ENCODE peak calls at places on chromosomes 2 and 18, in four cellular contexts. W, Z, O and M are unnamed samples.

GRCh38 chr2:144477943-144478283 is 42.0 kb downstream of the ZEB2 start:
- DNase-seq in W (no peak), Z (no peak), O (no peak), M (no peak)

GRCh38 chr2:1588994-1589611 is 155.2 kb downstream of the PXDN start:
- DNase-seq in W (no peak), Z (no peak), O (no peak), M (no peak)

GRCh38 chr2:203934711-203935438 is 1.7 kb upstream of the ICOS start:
- DNase-seq in W (no peak), Z (no peak), O (no peak), M (no peak)

GRCh38 chr2:151238527-151239487 is 22.9 kb downstream of the RBM43 start:
- DNase-seq in W (peak; percentile 5), Z (peak; percentile 51), O (peak; percentile 74), M (peak; percentile 78)

GRCh38 chr2:69518836-69519235 is 81.6 kb upstream of the NFU1 start:
- DNase-seq in W (no peak), Z (peak; percentile 93), O (no peak), M (no peak)

GRCh38 chr2:196234672-196235071 is 63.3 kb upstream of the STK17B start:
- DNase-seq in W (no peak), Z (peak; percentile 63), O (peak; percentile 53), M (peak; percentile 15)

GRCh38 chr2:67311536-67311935 is 85.6 kb upstream of the ETAA1 start:
- DNase-seq in W (no peak), Z (peak; percentile 74), O (no peak), M (peak; percentile 76)

GRCh38 chr2:49288902-49289680 is 134.8 kb upstream of the FSHR start:
- DNase-seq in W (no peak), Z (no peak), O (no peak), M (no peak)

GRCh38 chr2:128272586-128273468 is 45.8 kb downstream of the HS6ST1 start:
- DNase-seq in W (no peak), Z (no peak), O (no peak), M (no peak)

GRCh38 chr2:216694826-216695217 is 527 bp downstream of the IGFBP5 start:
- DNase-seq in W (no peak), Z (no peak), O (no peak), M (no peak)

GRCh38 chr18:59298871-59299270 is 19.6 kb downstream of the CPLX4 start:
- DNase-seq in W (no peak), Z (no peak), O (no peak), M (no peak)

GRCh38 chr18:11411021-11411420 is 198.4 kb upstream of the SLC35G4 start:
- DNase-seq in W (no peak), Z (no peak), O (no peak), M (no peak)

GRCh38 chr18:24176727-24177416 is 38.0 kb downstream of the CABYR start:
- DNase-seq in W (peak; percentile 11), Z (peak; percentile 27), O (peak; percentile 8), M (peak; percentile 65)

GRCh38 chr2:9739508-9739907 is 103.8 kb upstream of the TAF1B start:
- DNase-seq in W (peak; percentile 26), Z (no peak), O (no peak), M (no peak)